ENCODE peak calls at places on chromosomes 3 and 15, in ten cellular contexts. Q is SK-N-SH, I is colonic mucosa, O is MM.1S, J is keratinocyte, B is IMR-90, R is fibroblast of lung, M is mesendoderm, Y is neuronal stem cell, C is mammary epithelial cell. G is an unnamed sample. For H3K4me1, the result is how much of the 10 kb centered on the place peaks cover.

GRCh38 chr3:150497956-150498355 is 48.3 kb downstream of the SERP1 start:
- DNase-seq in Q (no peak), J (no peak), R (peak), B (peak), I (no peak), M (no peak), O (no peak), C (peak), Y (no peak), G (no peak)

GRCh38 chr3:9033867-9034266 is 70.6 kb upstream of the RAD18 start:
- DNase-seq in M (no peak), R (no peak), C (no peak), I (no peak), O (no peak), Q (no peak), B (no peak), Y (no peak), J (no peak), G (no peak)

GRCh38 chr3:73453676-73454075 is 171.1 kb downstream of the PDZRN3 start:
- DNase-seq in M (no peak), R (peak), J (no peak), Y (no peak), B (peak), C (no peak), I (no peak), O (no peak), Q (no peak), G (no peak)

GRCh38 chr15:70196314-70197291 is 98.9 kb upstream of the TLE3 start:
- DNase-seq in Y (peak), J (peak), I (no peak), R (peak), B (peak), O (peak), Q (no peak), C (peak), M (peak), G (peak)

GRCh38 chr15:25846377-25846776 is 16.8 kb downstream of the ATP10A start:
- DNase-seq in B (no peak), O (no peak), C (no peak), I (no peak), Y (no peak), R (no peak), Q (no peak), M (no peak), J (no peak), G (no peak)

GRCh38 chr3:63706321-63707085 is 54.0 kb downstream of the SNTN start:
- DNase-seq in M (no peak), Y (no peak), C (peak), B (no peak), O (no peak), R (no peak), Q (no peak), J (peak), I (no peak), G (no peak)

GRCh38 chr15:75606711-75607684 is 18.5 kb downstream of the SNUPN start:
- DNase-seq in I (no peak), J (no peak), B (peak), O (no peak), M (no peak), C (no peak), R (no peak), Q (no peak), Y (no peak), G (no peak)

GRCh38 chr3:178968996-178969700 is 102.5 kb downstream of the ZMAT3 start:
- DNase-seq in Y (no peak), J (no peak), I (no peak), Q (no peak), C (no peak), O (peak), R (no peak), B (no peak), M (no peak), G (no peak)

GRCh38 chr15:33551860-33552259 is 241.1 kb downstream of the RYR3 start:
- DNase-seq in R (no peak), C (no peak), O (no peak), B (no peak), Y (no peak), M (no peak), Q (no peak), I (no peak), J (no peak), G (no peak)

GRCh38 chr15:93047621-93048425 is 41.2 kb downstream of the RGMA start:
- DNase-seq in Y (no peak), J (no peak), M (no peak), B (no peak), O (peak), R (no peak), Q (no peak), I (no peak), C (no peak), G (no peak)

GRCh38 chr15:40768492-40769309 is 1.1 kb upstream of the C15orf62 start:
- DNase-seq in J (no peak), Y (no peak), I (peak), C (no peak), O (no peak), Q (peak), B (no peak), M (no peak), R (peak), G (no peak)

GRCh38 chr3:71309342-71309741 is 274.2 kb downstream of the FOXP1 start:
- DNase-seq in C (peak), O (no peak), Y (no peak), Q (no peak), M (no peak), R (no peak), J (no peak), I (no peak), B (no peak), G (no peak)

GRCh38 chr15:41948499-41948898 is 23.9 kb downstream of the EHD4 start:
- DNase-seq in J (no peak), Y (no peak), O (no peak), R (no peak), Q (no peak), I (no peak), B (no peak), M (no peak), C (no peak), G (peak)

GRCh38 chr3:138450181-138450580 is 15.8 kb downstream of the ESYT3 start:
- DNase-seq in O (no peak), C (no peak), I (no peak), Y (no peak), B (no peak), J (no peak), Q (no peak), R (no peak), M (no peak), G (no peak)

GRCh38 chr15:98865397-98866339 is 141.9 kb downstream of the PGPEP1L start:
- DNase-seq in C (no peak), O (peak), M (no peak), I (peak), Y (no peak), B (peak), Q (peak), R (peak), J (no peak), G (no peak)

GRCh38 chr3:188123170-188123920 is 30.6 kb upstream of the LPP start:
- DNase-seq in C (peak), R (peak), Y (no peak), M (no peak), B (peak), O (no peak), J (no peak), I (no peak), Q (no peak), G (no peak)
- H3K9ac ChIP-seq in C (no peak), R (no peak), Y (no peak), M (no peak), B (no peak), O (no peak), J (no peak), I (no peak), Q (no peak), G (no peak)

GRCh38 chr3:126466886-126467610 is 8.6 kb downstream of the ZXDC start:
- DNase-seq in I (no peak), O (no peak), Y (no peak), C (no peak), M (no peak), J (no peak), Q (no peak), B (no peak), R (no peak), G (peak)

GRCh38 chr3:126468028-126468891 is 7.4 kb downstream of the ZXDC start:
- DNase-seq in I (no peak), R (no peak), M (no peak), J (no peak), Q (no peak), Y (no peak), O (no peak), B (peak), C (no peak), G (peak)

GRCh38 chr3:126467611-126467955 is 8.1 kb downstream of the ZXDC start:
- DNase-seq in Q (no peak), O (no peak), B (no peak), C (no peak), R (no peak), Y (no peak), J (no peak), I (no peak), M (no peak), G (peak)

GRCh38 chr3:126472277-126473006 is 3.2 kb downstream of the ZXDC start:
- DNase-seq in J (peak), B (peak), Y (no peak), Q (no peak), R (peak), I (no peak), O (no peak), M (peak), C (peak), G (no peak)

GRCh38 chr3:126469479-126469878 is 6.2 kb downstream of the ZXDC start:
- DNase-seq in Y (no peak), B (no peak), R (no peak), C (no peak), I (no peak), M (no peak), Q (no peak), O (no peak), J (no peak), G (no peak)
- H3K4me1 ChIP-seq in Y (under half), B (under half), R (under half), C (under half), I (under half), M (under half), Q (under half), O (under half), J (under half), G (under half)

GRCh38 chr3:14377838-14378169 is 24.6 kb upstream of the SLC6A6 start:
- DNase-seq in J (no peak), I (no peak), M (no peak), R (no peak), Y (no peak), C (no peak), Q (no peak), O (no peak), B (no peak), G (no peak)
- H3K9ac ChIP-seq in J (no peak), I (no peak), M (no peak), R (no peak), Y (no peak), C (no peak), Q (no peak), O (no peak), B (no peak), G (no peak)

GRCh38 chr15:85688703-85689102 is 106.0 kb downstream of the KLHL25 start:
- DNase-seq in R (no peak), C (no peak), I (no peak), B (no peak), Y (no peak), M (no peak), J (no peak), Q (no peak), O (peak), G (no peak)
- H3K4me1 ChIP-seq in R (under half), C (under half), I (under half), B (under half), Y (under half), M (under half), J (under half), Q (under half), O (under half), G (under half)

DNA sequence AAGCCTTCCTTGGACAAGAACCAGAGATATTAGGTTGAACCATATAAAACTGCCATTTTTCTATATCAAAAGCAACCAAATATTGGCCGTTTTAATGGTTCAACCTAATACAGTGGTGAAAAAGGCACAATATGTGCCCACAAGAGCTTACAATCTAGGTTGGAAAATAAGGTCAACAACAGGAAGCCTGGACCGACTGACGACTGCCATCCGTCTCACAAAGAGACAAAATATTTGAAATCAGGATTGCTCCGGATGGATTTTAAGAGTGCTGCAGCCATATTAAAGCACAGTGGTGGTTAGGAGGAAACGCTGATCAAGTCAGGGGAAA is 1.4 kb downstream of the AHSG start:
- DNase-seq in B (no peak), O (no peak), I (no peak), M (no peak), R (no peak), J (no peak), Y (no peak), C (no peak), Q (no peak), G (no peak)
- H3K9ac ChIP-seq in B (no peak), O (peak), I (no peak), M (no peak), R (no peak), J (no peak), Y (no peak), C (no peak), Q (no peak), G (no peak)

GRCh38 chr15:67121725-67122600 is 56.6 kb downstream of the SMAD3 start:
- DNase-seq in J (no peak), R (no peak), Y (no peak), Q (no peak), C (no peak), M (no peak), O (no peak), B (no peak), I (no peak), G (no peak)
- H3K4me1 ChIP-seq in J (half or more), R (half or more), Y (under half), Q (under half), C (half or more), M (under half), O (under half), B (half or more), I (under half), G (under half)

DNA sequence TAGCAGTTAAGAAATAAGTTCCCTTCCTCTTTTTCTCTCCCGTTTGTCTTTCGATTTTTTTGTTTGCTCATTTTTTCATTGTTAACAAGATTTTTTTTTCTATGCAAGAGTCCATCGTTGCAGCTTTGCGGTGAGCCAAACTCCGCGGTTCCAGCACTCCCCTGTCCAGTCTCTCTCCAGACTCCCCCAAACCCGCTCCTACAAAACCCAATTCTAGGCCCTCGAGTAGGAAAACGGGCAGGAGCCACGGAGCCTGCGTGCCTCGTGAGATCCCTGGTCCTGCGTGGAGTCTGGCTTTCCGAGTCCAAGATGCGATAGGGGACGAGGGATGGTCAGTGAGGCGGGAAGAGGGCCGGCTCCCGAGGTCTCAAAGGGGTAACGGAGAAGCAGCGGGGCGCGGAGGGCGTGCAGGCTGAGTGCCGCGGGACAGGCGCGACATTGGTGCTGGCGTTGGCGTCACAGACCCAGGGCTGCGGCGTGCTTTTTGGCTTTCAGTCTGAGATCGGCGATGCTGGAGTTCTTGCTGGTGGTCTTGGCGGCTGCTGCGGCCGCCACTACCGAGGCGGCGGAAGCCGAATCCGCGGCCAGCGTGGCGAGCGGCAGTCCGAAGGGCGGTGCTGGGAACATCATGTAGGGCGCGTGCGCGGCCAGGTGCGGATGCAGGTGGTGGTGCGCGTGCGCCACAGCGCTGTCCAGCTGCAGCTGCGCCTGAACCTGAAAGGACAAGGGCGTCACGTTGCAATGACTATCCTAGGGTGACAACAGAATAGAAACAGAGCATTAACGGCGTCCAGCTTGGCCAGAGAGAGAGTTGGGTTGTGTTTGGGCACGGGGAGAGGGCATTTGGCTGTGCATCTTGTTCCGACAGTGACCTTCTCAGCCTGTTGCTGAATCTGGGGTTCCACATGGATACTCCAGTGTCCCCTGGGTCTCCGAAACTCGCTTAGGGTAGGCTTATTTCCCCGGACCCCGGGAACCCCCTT is 8.4 kb downstream of the SHOX2 start:
- DNase-seq in B (peak), R (no peak), Y (peak), C (peak), M (peak), J (no peak), I (peak), Q (no peak), O (peak), G (peak)
- H3K9ac ChIP-seq in B (no peak), R (no peak), Y (peak), C (no peak), M (peak), J (peak), I (no peak), Q (no peak), O (peak), G (peak)

GRCh38 chr3:50338989-50339388 is 1.6 kb downstream of the RASSF1 start:
- DNase-seq in Y (no peak), R (no peak), O (no peak), B (no peak), C (no peak), I (peak), M (no peak), Q (no peak), J (no peak), G (no peak)
- H3K4me1 ChIP-seq in Y (under half), R (under half), O (under half), B (under half), C (under half), I (under half), M (under half), Q (under half), J (under half), G (under half)

GRCh38 chr3:157353657-157354056 is 83.0 kb upstream of the PTX3 start:
- DNase-seq in O (no peak), B (no peak), R (no peak), Y (no peak), J (no peak), C (no peak), Q (no peak), M (no peak), I (no peak), G (no peak)
- H3K9ac ChIP-seq in O (no peak), B (no peak), R (no peak), Y (no peak), J (no peak), C (peak), Q (no peak), M (no peak), I (no peak), G (no peak)

G was measured in endodermal cell.